ENCODE peak calls at places on chromosomes 4 and X, in four cellular contexts. Q is foreskin fibroblast; R is Karpas-422; A is activated naive CD8-positive, alpha-beta T cell treated with anti-CD3 and anti-CD28 coated beads, Interleukin-2, amount 50 U/mL, for 24 hours. M is an unnamed sample.
A peak's percentile ranks its signal among the peaks of the same experiment; 100 is the strongest.

GRCh38 chrX:39063037-39063436 is 261.8 kb downstream of the MID1IP1 start:
- DNase-seq in Q (peak; percentile 5), R (no peak), A (no peak), M (no peak)

GRCh38 chr4:41814565-41814964 is 66.0 kb upstream of the PHOX2B start:
- DNase-seq in Q (peak; percentile 66), R (no peak), A (no peak), M (no peak)

GRCh38 chr4:107349732-107350131 is 313.6 kb upstream of the DKK2 start:
- DNase-seq in Q (no peak), R (no peak), A (no peak), M (no peak)

GRCh38 chrX:103061486-103061885 is 2.5 kb downstream of the BEX1 start:
- DNase-seq in Q (no peak), R (no peak), A (no peak), M (no peak)

GRCh38 chr4:140349816-140350215 is 23.6 kb upstream of the SCOC start:
- DNase-seq in Q (no peak), R (no peak), A (no peak), M (no peak)

GRCh38 chrX:137567474-137568232 is 1.7 kb downstream of the ZIC3 start:
- DNase-seq in Q (no peak), R (no peak), A (no peak), M (no peak)

GRCh38 chrX:107716816-107717700 is 58.5 kb downstream of the TSC22D3 start:
- DNase-seq in Q (peak; percentile 84), R (peak; percentile 91), A (peak; percentile 76), M (peak; percentile 93)

GRCh38 chr4:84957509-84958420 is 8.7 kb downstream of the WDFY3 start:
- DNase-seq in Q (no peak), R (no peak), A (no peak), M (no peak)

GRCh38 chr4:188428935-188429334 is 289.7 kb downstream of the TRIML1 start:
- DNase-seq in Q (peak; percentile 12), R (no peak), A (no peak), M (no peak)

GRCh38 chrX:126551306-126551705 is 1.3 kb downstream of the DCAF12L1 start:
- DNase-seq in Q (no peak), R (no peak), A (no peak), M (no peak)

GRCh38 chr4:179415016-179415841 is 1973.0 kb upstream of the AGA start:
- DNase-seq in Q (no peak), R (no peak), A (no peak), M (no peak)

GRCh38 chr4:71382569-71383560 is 44.0 kb downstream of the SLC4A4 start:
- DNase-seq in Q (no peak), R (no peak), A (no peak), M (no peak)

GRCh38 chr4:119315036-119315435 is 6.9 kb downstream of the FABP2 start:
- DNase-seq in Q (peak; percentile 44), R (no peak), A (no peak), M (no peak)

M was measured in NAMALWA.